ENCODE peak calls at places on chromosome 16, in five cellular contexts. J is GM12878, B is A549, F is K562, G is HepG2. V is an unnamed sample.

GRCh38 chr16:84758627-84759026 is 58.8 kb downstream of the USP10 start:
- DNase-seq in J (no peak), B (no peak), F (no peak), G (no peak), V (no peak)

GRCh38 chr16:89200124-89200849 is at the start of gene SLC22A31:
- DNase-seq in J (no peak), B (no peak), F (no peak), G (peak; percentile 70), V (peak; percentile 66)

GRCh38 chr16:24692854-24693253 is 36.6 kb upstream of the TNRC6A start:
- DNase-seq in J (no peak), B (no peak), F (no peak), G (no peak), V (no peak)

GRCh38 chr16:56450275-56450889 is 750 bp downstream of the NUDT21 start:
- DNase-seq in J (no peak), B (no peak), F (peak; percentile 28), G (no peak), V (no peak)

GRCh38 chr16:15593235-15593634 is 49.7 kb downstream of the MARF1 start:
- DNase-seq in J (no peak), B (no peak), F (peak; percentile 22), G (no peak), V (no peak)

GRCh38 chr16:85451646-85452363 is 161.3 kb upstream of the GSE1 start:
- DNase-seq in J (no peak), B (no peak), F (no peak), G (no peak), V (no peak)

GRCh38 chr16:89063768-89064320 is 29.8 kb upstream of the ACSF3 start:
- DNase-seq in J (no peak), B (no peak), F (no peak), G (no peak), V (no peak)

GRCh38 chr16:90078594-90078895 is 1.4 kb upstream of the PRDM7 start:
- DNase-seq in J (no peak), B (no peak), F (no peak), G (no peak), V (no peak)

GRCh38 chr16:85969159-85969558 is 70.2 kb downstream of the IRF8 start:
- DNase-seq in J (no peak), B (no peak), F (no peak), G (no peak), V (no peak)

GRCh38 chr16:72317378-72317777 is 145.4 kb upstream of the PMFBP1 start:
- DNase-seq in J (no peak), B (no peak), F (no peak), G (no peak), V (no peak)

GRCh38 chr16:72291531-72291981 is 119.6 kb upstream of the PMFBP1 start:
- DNase-seq in J (no peak), B (peak; percentile 53), F (no peak), G (peak; percentile 28), V (no peak)

GRCh38 chr16:56468800-56469199 is 17.4 kb downstream of the OGFOD1 start:
- DNase-seq in J (no peak), B (no peak), F (no peak), G (no peak), V (no peak)

GRCh38 chr16:30558789-30559377 is 709 bp upstream of the ZNF764 start:
- DNase-seq in J (no peak), B (no peak), F (no peak), G (no peak), V (no peak)

GRCh38 chr16:49755291-49755611 is 100.7 kb downstream of the ZNF423 start:
- DNase-seq in J (no peak), B (peak; percentile 62), F (peak; percentile 25), G (no peak), V (no peak)

GRCh38 chr16:48358419-48358818 is 26.8 kb downstream of the SIAH1 start:
- DNase-seq in J (no peak), B (no peak), F (no peak), G (no peak), V (no peak)

GRCh38 chr16:50888486-50889261 is 146.8 kb downstream of the CYLD start:
- DNase-seq in J (no peak), B (no peak), F (no peak), G (no peak), V (peak; percentile 27)

GRCh38 chr16:50889276-50889675 is 147.4 kb downstream of the CYLD start:
- DNase-seq in J (no peak), B (no peak), F (no peak), G (no peak), V (no peak)

GRCh38 chr16:50887500-50887899 is 145.6 kb downstream of the CYLD start:
- DNase-seq in J (no peak), B (no peak), F (no peak), G (no peak), V (peak; percentile 34)

GRCh38 chr16:50884066-50884860 is 142.4 kb downstream of the CYLD start:
- DNase-seq in J (no peak), B (no peak), F (peak; percentile 80), G (peak; percentile 30), V (peak; percentile 94)

GRCh38 chr16:50889746-50890145 is 147.9 kb downstream of the CYLD start:
- DNase-seq in J (no peak), B (no peak), F (no peak), G (no peak), V (no peak)
- TF ChIP-seq KDM1A in J (no peak), B (no peak), F (no peak), G (no peak), V (no peak)

DNA sequence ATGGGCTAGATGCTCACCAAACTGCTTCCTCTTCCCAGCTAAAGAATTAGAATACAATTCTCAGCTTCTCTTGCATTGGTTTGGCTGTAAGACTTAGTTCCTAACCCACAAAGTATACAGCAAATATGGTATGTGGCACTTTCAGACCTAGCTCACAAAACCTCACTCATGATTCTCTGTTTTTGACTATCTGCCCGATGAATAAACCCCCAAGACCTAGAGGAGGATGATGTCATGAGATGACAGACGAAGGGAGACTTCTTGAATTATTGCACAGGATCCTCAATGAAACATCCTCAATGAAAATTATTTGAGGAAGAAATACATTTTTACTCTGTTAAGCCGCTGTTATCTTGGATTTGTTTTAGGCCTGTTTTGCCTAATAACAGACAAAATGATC is 14.3 kb downstream of the CNOT1 start:
- DNase-seq in J (no peak), B (no peak), F (no peak), G (no peak), V (no peak)
- TF ChIP-seq KDM1A in J (no peak), B (no peak), F (no peak), G (no peak), V (no peak)

GRCh38 chr16:2857451-2858244 is at the start of gene PRSS22:
- DNase-seq in J (no peak), B (no peak), F (no peak), G (no peak), V (no peak)
- TF ChIP-seq KDM1A in J (no peak), B (no peak), F (no peak), G (no peak), V (no peak)

GRCh38 chr16:17331991-17332390 is 138.8 kb downstream of the XYLT1 start:
- DNase-seq in J (no peak), B (no peak), F (no peak), G (no peak), V (no peak)
- TF ChIP-seq KDM1A in J (no peak), B (no peak), F (no peak), G (no peak), V (no peak)

V was measured in H1.